ENCODE peak calls at places on chromosome 16, in four cellular contexts. One of them, this sample, is unnamed. For H3K36me3 and H3K9me3, the result is how much of the 10 kb centered on the place peaks cover.

GRCh38 chr16:14672403-14672971 is 21.6 kb downstream of the PLA2G10 start:
- DNase-seq in PC-3: peak
- DNase-seq in heart right ventricle: no peak
- DNase-seq in K562: peak
- DNase-seq in this sample: no peak

GRCh38 chr16:57859331-57859730 is 57.0 kb upstream of the KIFC3 start:
- DNase-seq in heart right ventricle: no peak
- DNase-seq in K562: peak
- DNase-seq in PC-3: peak
- DNase-seq in this sample: no peak

GRCh38 chr16:27547851-27548250 is 1.9 kb downstream of the GTF3C1 start:
- DNase-seq in heart right ventricle: no peak
- DNase-seq in K562: no peak
- DNase-seq in PC-3: no peak
- DNase-seq in this sample: no peak

GRCh38 chr16:72645526-72645925 is 402.4 kb downstream of the ZFHX3 start:
- DNase-seq in K562: no peak
- DNase-seq in heart right ventricle: no peak
- DNase-seq in PC-3: no peak
- DNase-seq in this sample: no peak

GRCh38 chr16:9484901-9485300 is 393.5 kb downstream of the HAPSTR1 start:
- DNase-seq in heart right ventricle: no peak
- DNase-seq in K562: no peak
- DNase-seq in PC-3: no peak
- DNase-seq in this sample: no peak

GRCh38 chr16:52957199-52957598 is 95.5 kb downstream of the CHD9NB start:
- DNase-seq in PC-3: no peak
- DNase-seq in heart right ventricle: no peak
- DNase-seq in K562: no peak
- DNase-seq in this sample: no peak

GRCh38 chr16:18936727-18937340 is 10.6 kb upstream of the SMG1 start:
- DNase-seq in PC-3: no peak
- DNase-seq in heart right ventricle: no peak
- DNase-seq in K562: no peak
- DNase-seq in this sample: no peak

GRCh38 chr16:67805718-67806427 is 487 bp downstream of the RANBP10 start:
- DNase-seq in K562: no peak
- DNase-seq in PC-3: no peak
- DNase-seq in heart right ventricle: no peak
- DNase-seq in this sample: no peak

GRCh38 chr16:56201030-56201429 is 9.7 kb downstream of the GNAO1 start:
- DNase-seq in PC-3: no peak
- DNase-seq in K562: no peak
- DNase-seq in heart right ventricle: no peak
- DNase-seq in this sample: no peak

GRCh38 chr16:29802416-29802935 is 3.9 kb upstream of the MAZ start:
- DNase-seq in K562: no peak
- DNase-seq in PC-3: no peak
- DNase-seq in heart right ventricle: no peak
- DNase-seq in this sample: no peak
- H3K36me3 ChIP-seq in K562: half or more
- H3K36me3 ChIP-seq in PC-3: under half
- H3K36me3 ChIP-seq in heart right ventricle: under half
- H3K36me3 ChIP-seq in this sample: under half

GRCh38 chr16:31916056-31916488 is 42.5 kb downstream of the ZNF267 start:
- DNase-seq in K562: no peak
- DNase-seq in PC-3: no peak
- DNase-seq in heart right ventricle: no peak
- DNase-seq in this sample: no peak

DNA sequence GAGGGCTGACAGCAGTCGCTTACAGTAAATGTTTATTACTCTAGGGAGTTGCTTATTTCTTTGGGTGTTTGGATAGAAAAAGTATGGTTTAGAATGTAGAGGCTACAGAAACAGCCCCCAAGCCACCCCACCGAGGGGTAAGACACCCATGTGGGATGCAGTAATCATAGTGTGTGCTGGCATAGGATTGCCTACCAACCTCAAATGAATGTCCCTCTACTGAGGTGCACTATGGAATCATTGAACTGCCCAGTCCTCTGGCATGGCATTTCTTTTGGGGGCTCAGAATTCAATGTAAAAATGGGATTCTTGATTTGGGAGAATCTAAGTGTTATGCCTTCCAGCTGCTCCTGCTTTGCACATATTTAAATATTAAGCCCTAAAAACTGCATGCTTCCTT is 46.8 kb downstream of the ZNF267 start:
- DNase-seq in PC-3: no peak
- DNase-seq in heart right ventricle: no peak
- DNase-seq in K562: no peak
- DNase-seq in this sample: no peak
- H3K9me3 ChIP-seq in PC-3: under half
- H3K9me3 ChIP-seq in heart right ventricle: under half
- H3K9me3 ChIP-seq in K562: under half
- H3K9me3 ChIP-seq in this sample: under half

GRCh38 chr16:89920723-89921122 is 2.1 kb downstream of the MC1R start:
- DNase-seq in heart right ventricle: no peak
- DNase-seq in PC-3: no peak
- DNase-seq in K562: no peak
- DNase-seq in this sample: no peak

GRCh38 chr16:89917773-89918452 is 749 bp upstream of the MC1R start:
- DNase-seq in K562: peak
- DNase-seq in heart right ventricle: peak
- DNase-seq in PC-3: peak
- DNase-seq in this sample: peak

GRCh38 chr16:89919535-89920406 is 1.1 kb downstream of the MC1R start:
- DNase-seq in PC-3: no peak
- DNase-seq in heart right ventricle: no peak
- DNase-seq in K562: no peak
- DNase-seq in this sample: no peak

GRCh38 chr16:89921131-89921698 is 1.9 kb upstream of the TUBB3 start:
- DNase-seq in K562: no peak
- DNase-seq in heart right ventricle: no peak
- DNase-seq in PC-3: no peak
- DNase-seq in this sample: no peak

GRCh38 chr16:89918453-89919347 is at the start of gene MC1R:
- DNase-seq in PC-3: no peak
- DNase-seq in K562: peak
- DNase-seq in heart right ventricle: peak
- DNase-seq in this sample: no peak
- H3K36me3 ChIP-seq in PC-3: under half
- H3K36me3 ChIP-seq in K562: under half
- H3K36me3 ChIP-seq in heart right ventricle: under half
- H3K36me3 ChIP-seq in this sample: under half

GRCh38 chr16:7651803-7652570 is 319.3 kb downstream of the RBFOX1 start:
- DNase-seq in PC-3: no peak
- DNase-seq in heart right ventricle: no peak
- DNase-seq in K562: no peak
- DNase-seq in this sample: no peak
- H3K9me3 ChIP-seq in PC-3: under half
- H3K9me3 ChIP-seq in heart right ventricle: under half
- H3K9me3 ChIP-seq in K562: under half
- H3K9me3 ChIP-seq in this sample: under half

GRCh38 chr16:1154291-1154886 is 1.5 kb downstream of the CACNA1H start:
- DNase-seq in heart right ventricle: peak
- DNase-seq in K562: no peak
- DNase-seq in PC-3: no peak
- DNase-seq in this sample: no peak

GRCh38 chr16:1154887-1155331 is 2.0 kb downstream of the CACNA1H start:
- DNase-seq in PC-3: peak
- DNase-seq in heart right ventricle: no peak
- DNase-seq in K562: no peak
- DNase-seq in this sample: no peak

GRCh38 chr16:1152123-1152638 is 725 bp upstream of the CACNA1H start:
- DNase-seq in PC-3: no peak
- DNase-seq in K562: peak
- DNase-seq in heart right ventricle: peak
- DNase-seq in this sample: peak

GRCh38 chr16:1152651-1153259 is at the start of gene CACNA1H:
- DNase-seq in K562: peak
- DNase-seq in heart right ventricle: peak
- DNase-seq in PC-3: no peak
- DNase-seq in this sample: peak

DNA sequence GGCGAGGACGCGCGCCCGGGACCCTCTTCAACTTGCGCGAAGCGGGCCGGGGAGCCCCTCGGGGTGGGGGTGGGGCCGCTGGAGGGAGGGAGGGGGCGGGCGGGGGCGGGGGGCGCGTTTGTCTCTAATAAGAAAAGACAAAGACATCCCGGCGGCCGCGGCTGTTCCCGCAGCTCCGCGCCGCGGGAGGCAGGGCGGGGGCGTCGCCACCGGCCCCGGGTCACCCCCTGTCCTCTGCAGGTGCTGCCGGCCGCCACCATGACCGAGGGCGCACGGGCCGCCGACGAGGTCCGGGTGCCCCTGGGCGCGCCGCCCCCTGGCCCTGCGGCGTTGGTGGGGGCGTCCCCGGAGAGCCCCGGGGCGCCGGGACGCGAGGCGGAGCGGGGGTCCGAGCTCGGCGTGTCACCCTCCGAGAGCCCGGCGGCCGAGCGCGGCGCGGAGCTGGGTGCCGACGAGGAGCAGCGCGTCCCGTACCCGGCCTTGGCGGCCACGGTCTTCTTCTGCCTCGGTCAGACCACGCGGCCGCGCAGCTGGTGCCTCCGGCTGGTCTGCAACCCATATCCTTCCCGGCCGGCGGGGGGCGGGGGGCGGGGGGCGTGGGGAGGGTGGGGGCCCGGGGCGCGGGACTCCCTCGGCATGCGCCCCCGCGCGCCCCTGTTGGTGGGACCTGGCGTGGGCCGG is 714 bp downstream of the CACNA1H start:
- DNase-seq in heart right ventricle: no peak
- DNase-seq in PC-3: no peak
- DNase-seq in K562: no peak
- DNase-seq in this sample: no peak
- H3K36me3 ChIP-seq in heart right ventricle: under half
- H3K36me3 ChIP-seq in PC-3: under half
- H3K36me3 ChIP-seq in K562: under half
- H3K36me3 ChIP-seq in this sample: under half

GRCh38 chr16:35305476-35305875 is 1846.1 kb downstream of the TP53TG3F start:
- DNase-seq in PC-3: peak
- DNase-seq in heart right ventricle: no peak
- DNase-seq in K562: no peak
- DNase-seq in this sample: no peak

GRCh38 chr16:35308674-35309073 is 1849.3 kb downstream of the TP53TG3F start:
- DNase-seq in heart right ventricle: no peak
- DNase-seq in PC-3: no peak
- DNase-seq in K562: no peak
- DNase-seq in this sample: no peak

GRCh38 chr16:35302859-35303258 is 1843.4 kb downstream of the TP53TG3F start:
- DNase-seq in heart right ventricle: no peak
- DNase-seq in PC-3: no peak
- DNase-seq in K562: no peak
- DNase-seq in this sample: no peak

GRCh38 chr16:35310999-35311398 is 1851.6 kb downstream of the TP53TG3F start:
- DNase-seq in heart right ventricle: no peak
- DNase-seq in PC-3: no peak
- DNase-seq in K562: no peak
- DNase-seq in this sample: no peak

GRCh38 chr16:35306915-35307314 is 1847.5 kb downstream of the TP53TG3F start:
- DNase-seq in K562: no peak
- DNase-seq in heart right ventricle: no peak
- DNase-seq in PC-3: peak
- DNase-seq in this sample: no peak
- H3K9me3 ChIP-seq in K562: under half
- H3K9me3 ChIP-seq in heart right ventricle: under half
- H3K9me3 ChIP-seq in PC-3: under half
- H3K9me3 ChIP-seq in this sample: under half

GRCh38 chr16:87265261-87265660 is 51.9 kb downstream of the C16orf95 start:
- DNase-seq in heart right ventricle: no peak
- DNase-seq in PC-3: no peak
- DNase-seq in K562: no peak
- DNase-seq in this sample: no peak

GRCh38 chr16:87263418-87264052 is 53.7 kb downstream of the C16orf95 start:
- DNase-seq in K562: no peak
- DNase-seq in PC-3: peak
- DNase-seq in heart right ventricle: no peak
- DNase-seq in this sample: no peak

GRCh38 chr16:87266846-87267245 is 50.3 kb downstream of the C16orf95 start:
- DNase-seq in K562: no peak
- DNase-seq in PC-3: no peak
- DNase-seq in heart right ventricle: no peak
- DNase-seq in this sample: no peak

GRCh38 chr16:87267566-87267965 is 49.6 kb downstream of the C16orf95 start:
- DNase-seq in K562: no peak
- DNase-seq in heart right ventricle: no peak
- DNase-seq in PC-3: no peak
- DNase-seq in this sample: no peak

DNA sequence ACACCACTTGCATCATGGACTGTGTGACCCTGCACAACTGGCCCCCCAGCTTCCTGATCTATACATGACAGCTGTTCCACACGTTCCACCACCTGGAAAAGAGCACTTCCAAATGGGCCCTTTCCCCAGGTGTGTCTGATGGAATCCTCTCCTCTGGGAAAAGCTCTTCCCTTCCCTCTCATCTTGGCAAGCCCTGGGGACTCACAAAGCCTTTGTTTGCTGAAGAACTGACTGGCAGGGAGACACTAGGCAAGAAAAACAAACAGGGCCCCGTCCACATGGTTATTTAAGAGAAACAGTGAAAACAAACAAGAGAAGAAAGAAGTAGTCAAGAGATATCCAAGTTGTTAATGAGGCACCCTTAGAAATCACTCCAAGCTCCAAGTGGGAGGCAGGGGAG is 52.6 kb downstream of the C16orf95 start:
- DNase-seq in K562: no peak
- DNase-seq in PC-3: no peak
- DNase-seq in heart right ventricle: no peak
- DNase-seq in this sample: no peak
- H3K36me3 ChIP-seq in K562: under half
- H3K36me3 ChIP-seq in PC-3: under half
- H3K36me3 ChIP-seq in heart right ventricle: under half
- H3K36me3 ChIP-seq in this sample: under half

GRCh38 chr16:3388325-3388724 is 12.5 kb downstream of the ZSCAN32 start:
- DNase-seq in heart right ventricle: no peak
- DNase-seq in PC-3: no peak
- DNase-seq in K562: peak
- DNase-seq in this sample: no peak
- H3K9me3 ChIP-seq in heart right ventricle: under half
- H3K9me3 ChIP-seq in PC-3: under half
- H3K9me3 ChIP-seq in K562: under half
- H3K9me3 ChIP-seq in this sample: under half

DNA sequence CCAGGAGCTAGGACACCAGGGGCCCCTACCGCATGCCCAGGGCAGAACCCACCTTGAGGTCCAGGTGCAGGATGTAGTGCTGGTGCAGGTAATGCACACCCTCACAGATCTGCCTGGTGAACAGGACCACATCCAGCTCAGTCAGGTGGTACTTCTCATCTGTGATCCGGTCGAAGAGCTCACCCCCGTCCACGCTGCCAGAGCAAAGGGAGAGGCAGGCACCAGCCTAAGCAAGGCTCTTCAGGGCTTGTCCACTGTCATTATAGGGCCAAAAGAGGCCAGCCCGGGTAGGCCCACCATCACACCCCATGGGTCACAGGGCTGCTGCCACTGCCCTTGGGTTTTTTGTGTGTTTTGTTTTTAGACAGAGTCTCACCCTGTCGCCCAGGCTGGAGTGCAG is 21.0 kb downstream of the MYLK3 start:
- DNase-seq in PC-3: no peak
- DNase-seq in heart right ventricle: no peak
- DNase-seq in K562: no peak
- DNase-seq in this sample: no peak
- H3K36me3 ChIP-seq in PC-3: under half
- H3K36me3 ChIP-seq in heart right ventricle: under half
- H3K36me3 ChIP-seq in K562: under half
- H3K36me3 ChIP-seq in this sample: under half